ENCODE peak calls at places on chromosomes 11 and 22, in four cellular contexts. One of them, this sample, is unnamed.
A peak's percentile ranks its signal among the peaks of the same experiment; 100 is the strongest.

GRCh38 chr11:68021167-68021787 is 9.2 kb upstream of the NDUFS8 start:
- DNase-seq in LHCN-M2: no peak
- DNase-seq in NCI-H748 treated with DMSO at 0.1 percent for 48 hours: no peak
- DNase-seq in left cardiac atrium: no peak
- DNase-seq in this sample: peak; percentile 42

GRCh38 chr11:73235236-73235786 is 17.2 kb downstream of the P2RY2 start:
- DNase-seq in LHCN-M2: no peak
- DNase-seq in left cardiac atrium: no peak
- DNase-seq in NCI-H748 treated with DMSO at 0.1 percent for 48 hours: no peak
- DNase-seq in this sample: no peak

GRCh38 chr11:75223954-75224643 is 16.5 kb upstream of the TPBGL start:
- DNase-seq in NCI-H748 treated with DMSO at 0.1 percent for 48 hours: no peak
- DNase-seq in left cardiac atrium: no peak
- DNase-seq in LHCN-M2: no peak
- DNase-seq in this sample: no peak

GRCh38 chr22:37518509-37519267 is 527 bp downstream of the CARD10 start:
- DNase-seq in left cardiac atrium: no peak
- DNase-seq in NCI-H748 treated with DMSO at 0.1 percent for 48 hours: no peak
- DNase-seq in LHCN-M2: no peak
- DNase-seq in this sample: no peak

GRCh38 chr11:130608267-130608666 is 159.8 kb downstream of the ADAMTS15 start:
- DNase-seq in left cardiac atrium: no peak
- DNase-seq in LHCN-M2: no peak
- DNase-seq in NCI-H748 treated with DMSO at 0.1 percent for 48 hours: no peak
- DNase-seq in this sample: no peak

GRCh38 chr11:23570828-23571227 is 710.6 kb upstream of the CCDC179 start:
- DNase-seq in LHCN-M2: peak; percentile 43
- DNase-seq in left cardiac atrium: no peak
- DNase-seq in NCI-H748 treated with DMSO at 0.1 percent for 48 hours: no peak
- DNase-seq in this sample: no peak

GRCh38 chr11:118625976-118626375 is 18.6 kb downstream of the PHLDB1 start:
- DNase-seq in left cardiac atrium: no peak
- DNase-seq in LHCN-M2: no peak
- DNase-seq in NCI-H748 treated with DMSO at 0.1 percent for 48 hours: no peak
- DNase-seq in this sample: no peak

GRCh38 chr22:41021655-41022454 is 70.5 kb upstream of the EP300 start:
- DNase-seq in left cardiac atrium: peak; percentile 74
- DNase-seq in NCI-H748 treated with DMSO at 0.1 percent for 48 hours: peak; percentile 38
- DNase-seq in LHCN-M2: peak; percentile 48
- DNase-seq in this sample: peak; percentile 72

GRCh38 chr11:6647836-6648235 is 7.8 kb downstream of the DCHS1 start:
- DNase-seq in LHCN-M2: no peak
- DNase-seq in left cardiac atrium: no peak
- DNase-seq in NCI-H748 treated with DMSO at 0.1 percent for 48 hours: no peak
- DNase-seq in this sample: no peak

GRCh38 chr22:36736701-36737320 is 33.3 kb upstream of the CACNG2 start:
- DNase-seq in left cardiac atrium: no peak
- DNase-seq in NCI-H748 treated with DMSO at 0.1 percent for 48 hours: no peak
- DNase-seq in LHCN-M2: no peak
- DNase-seq in this sample: no peak

GRCh38 chr11:19988598-19988997 is 171.7 kb downstream of the DBX1 start:
- DNase-seq in left cardiac atrium: peak; percentile 45
- DNase-seq in LHCN-M2: peak; percentile 36
- DNase-seq in NCI-H748 treated with DMSO at 0.1 percent for 48 hours: no peak
- DNase-seq in this sample: no peak

GRCh38 chr11:133833101-133833898 is 12.0 kb downstream of the SPATA19 start:
- DNase-seq in NCI-H748 treated with DMSO at 0.1 percent for 48 hours: no peak
- DNase-seq in LHCN-M2: no peak
- DNase-seq in left cardiac atrium: no peak
- DNase-seq in this sample: no peak

GRCh38 chr11:129636926-129637325 is 178.7 kb upstream of the TMEM45B start:
- DNase-seq in NCI-H748 treated with DMSO at 0.1 percent for 48 hours: no peak
- DNase-seq in LHCN-M2: peak; percentile 87
- DNase-seq in left cardiac atrium: no peak
- DNase-seq in this sample: peak; percentile 32

GRCh38 chr11:77152846-77153245 is 24.8 kb downstream of the MYO7A start:
- DNase-seq in LHCN-M2: peak; percentile 70
- DNase-seq in left cardiac atrium: no peak
- DNase-seq in NCI-H748 treated with DMSO at 0.1 percent for 48 hours: no peak
- DNase-seq in this sample: peak; percentile 72

GRCh38 chr22:48579035-48579914 is 1248.4 kb downstream of the BRD1 start:
- DNase-seq in left cardiac atrium: no peak
- DNase-seq in NCI-H748 treated with DMSO at 0.1 percent for 48 hours: no peak
- DNase-seq in LHCN-M2: no peak
- DNase-seq in this sample: peak; percentile 61

GRCh38 chr11:7204778-7205177 is 46.9 kb upstream of the SYT9 start:
- DNase-seq in left cardiac atrium: no peak
- DNase-seq in LHCN-M2: no peak
- DNase-seq in NCI-H748 treated with DMSO at 0.1 percent for 48 hours: no peak
- DNase-seq in this sample: no peak

GRCh38 chr22:42324991-42325710 is 54.7 kb upstream of the TCF20 start:
- DNase-seq in NCI-H748 treated with DMSO at 0.1 percent for 48 hours: peak; percentile 30
- DNase-seq in LHCN-M2: no peak
- DNase-seq in left cardiac atrium: no peak
- DNase-seq in this sample: no peak

GRCh38 chr22:44824271-44824670 is 71.9 kb downstream of the ARHGAP8 start:
- DNase-seq in NCI-H748 treated with DMSO at 0.1 percent for 48 hours: no peak
- DNase-seq in left cardiac atrium: no peak
- DNase-seq in LHCN-M2: no peak
- DNase-seq in this sample: no peak

GRCh38 chr11:37747121-37747520 is 1149.1 kb upstream of the RAG2 start:
- DNase-seq in NCI-H748 treated with DMSO at 0.1 percent for 48 hours: no peak
- DNase-seq in left cardiac atrium: no peak
- DNase-seq in LHCN-M2: peak; percentile 7
- DNase-seq in this sample: no peak

GRCh38 chr11:78995166-78995565 is 420.5 kb upstream of the NARS2 start:
- DNase-seq in NCI-H748 treated with DMSO at 0.1 percent for 48 hours: no peak
- DNase-seq in left cardiac atrium: no peak
- DNase-seq in LHCN-M2: no peak
- DNase-seq in this sample: no peak

GRCh38 chr11:29300441-29300840 is 716.4 kb downstream of the KCNA4 start:
- DNase-seq in NCI-H748 treated with DMSO at 0.1 percent for 48 hours: no peak
- DNase-seq in LHCN-M2: peak; percentile 82
- DNase-seq in left cardiac atrium: no peak
- DNase-seq in this sample: no peak

GRCh38 chr11:72641900-72642814 is 32.1 kb downstream of the PDE2A start:
- DNase-seq in LHCN-M2: no peak
- DNase-seq in left cardiac atrium: peak; percentile 56
- DNase-seq in NCI-H748 treated with DMSO at 0.1 percent for 48 hours: no peak
- DNase-seq in this sample: peak; percentile 28

GRCh38 chr11:115930886-115931537 is 426.8 kb upstream of the CADM1 start:
- DNase-seq in LHCN-M2: peak; percentile 40
- DNase-seq in left cardiac atrium: no peak
- DNase-seq in NCI-H748 treated with DMSO at 0.1 percent for 48 hours: peak; percentile 3
- DNase-seq in this sample: no peak

GRCh38 chr22:17191163-17191562 is 28.1 kb downstream of the ADA2 start:
- DNase-seq in LHCN-M2: peak; percentile 53
- DNase-seq in NCI-H748 treated with DMSO at 0.1 percent for 48 hours: no peak
- DNase-seq in left cardiac atrium: no peak
- DNase-seq in this sample: peak; percentile 32

GRCh38 chr22:41052661-41053490 is 39.5 kb upstream of the EP300 start:
- DNase-seq in left cardiac atrium: no peak
- DNase-seq in NCI-H748 treated with DMSO at 0.1 percent for 48 hours: no peak
- DNase-seq in LHCN-M2: peak; percentile 29
- DNase-seq in this sample: peak; percentile 60

GRCh38 chr22:37410174-37411055 is 16.9 kb downstream of the ELFN2 start:
- DNase-seq in NCI-H748 treated with DMSO at 0.1 percent for 48 hours: no peak
- DNase-seq in LHCN-M2: no peak
- DNase-seq in left cardiac atrium: peak; percentile 28
- DNase-seq in this sample: no peak

GRCh38 chr11:71181566-71181965 is 70.8 kb downstream of the SHANK2 start:
- DNase-seq in NCI-H748 treated with DMSO at 0.1 percent for 48 hours: no peak
- DNase-seq in left cardiac atrium: no peak
- DNase-seq in LHCN-M2: no peak
- DNase-seq in this sample: no peak

GRCh38 chr11:110076388-110076965 is 16.7 kb upstream of the ZC3H12C start:
- DNase-seq in left cardiac atrium: no peak
- DNase-seq in LHCN-M2: no peak
- DNase-seq in NCI-H748 treated with DMSO at 0.1 percent for 48 hours: no peak
- DNase-seq in this sample: no peak

GRCh38 chr11:35791088-35791958 is 128.7 kb downstream of the TRIM44 start:
- DNase-seq in LHCN-M2: no peak
- DNase-seq in NCI-H748 treated with DMSO at 0.1 percent for 48 hours: no peak
- DNase-seq in left cardiac atrium: peak; percentile 31
- DNase-seq in this sample: peak; percentile 60

GRCh38 chr11:128359515-128359914 is 227.8 kb downstream of the ETS1 start:
- DNase-seq in NCI-H748 treated with DMSO at 0.1 percent for 48 hours: no peak
- DNase-seq in left cardiac atrium: no peak
- DNase-seq in LHCN-M2: peak; percentile 64
- DNase-seq in this sample: no peak

GRCh38 chr11:130601764-130602163 is 153.3 kb downstream of the ADAMTS15 start:
- DNase-seq in LHCN-M2: no peak
- DNase-seq in left cardiac atrium: no peak
- DNase-seq in NCI-H748 treated with DMSO at 0.1 percent for 48 hours: no peak
- DNase-seq in this sample: peak; percentile 49